ENCODE peak calls at places on chromosomes 5 and 9, in nine cellular contexts. X is epithelial cell of esophagus, V is cardiac muscle cell, H is mammary epithelial cell, M is PC-3, P is esophagus muscularis mucosa, J is epithelial cell of proximal tubule, B is progenitor cell of endocrine pancreas, R is pancreas. I is an unnamed sample.

GRCh38 chr5:151612689-151613427 is 21.7 kb upstream of the FAT2 start:
- DNase-seq in X (peak), V (no peak), H (peak), M (peak), P (no peak), J (peak), B (no peak), R (no peak), I (no peak)

GRCh38 chr9:72812622-72813111 is 140.2 kb downstream of the ALDH1A1 start:
- DNase-seq in X (no peak), V (no peak), H (no peak), M (no peak), P (no peak), J (no peak), B (no peak), R (no peak), I (no peak)

GRCh38 chr5:134527961-134528424 is 2.5 kb downstream of the JADE2 start:
- DNase-seq in X (no peak), V (peak), H (no peak), M (no peak), P (no peak), J (no peak), B (no peak), R (no peak), I (no peak)

GRCh38 chr5:137603891-137604290 is 104.8 kb upstream of the SPOCK1 start:
- DNase-seq in X (no peak), V (no peak), H (no peak), M (no peak), P (no peak), J (no peak), B (no peak), R (no peak), I (no peak)

GRCh38 chr5:115313052-115313451 is 16.6 kb upstream of the CCDC112 start:
- DNase-seq in X (no peak), V (no peak), H (no peak), M (no peak), P (no peak), J (no peak), B (no peak), R (no peak), I (no peak)

GRCh38 chr5:54646285-54647101 is 128.9 kb downstream of the SNX18 start:
- DNase-seq in X (peak), V (peak), H (peak), M (peak), P (peak), J (peak), B (no peak), R (no peak), I (no peak)

GRCh38 chr5:158287643-158288228 is 428.8 kb upstream of the CLINT1 start:
- DNase-seq in X (peak), V (no peak), H (peak), M (peak), P (peak), J (peak), B (no peak), R (no peak), I (no peak)

GRCh38 chr5:110441035-110441434 is 285.4 kb downstream of the TMEM232 start:
- DNase-seq in X (peak), V (peak), H (peak), M (peak), P (no peak), J (peak), B (no peak), R (no peak), I (no peak)

GRCh38 chr9:79023134-79023577 is 548.6 kb upstream of the TLE4 start:
- DNase-seq in X (peak), V (no peak), H (peak), M (peak), P (no peak), J (peak), B (no peak), R (no peak), I (no peak)

GRCh38 chr5:181261320-181262085 is 560 bp upstream of the TRIM52 start:
- DNase-seq in X (peak), V (peak), H (peak), M (peak), P (peak), J (no peak), B (peak), R (peak), I (peak)

GRCh38 chr9:89597711-89598707 is 6.8 kb upstream of the GADD45G start:
- DNase-seq in X (peak), V (peak), H (peak), M (peak), P (no peak), J (no peak), B (peak), R (no peak), I (peak)

GRCh38 chr5:179668404-179668803 is 12.4 kb downstream of the CBY3 start:
- DNase-seq in X (peak), V (peak), H (peak), M (peak), P (no peak), J (no peak), B (no peak), R (no peak), I (peak)

GRCh38 chr5:21919417-21920022 is 933.6 kb downstream of the CDH12 start:
- DNase-seq in X (peak), V (peak), H (peak), M (peak), P (no peak), J (peak), B (peak), R (no peak), I (peak)
- TF ChIP-seq CTCF in X (peak), V (peak), H (peak), M (peak), P (peak), J (peak), B (peak), R (peak), I (peak)

DNA sequence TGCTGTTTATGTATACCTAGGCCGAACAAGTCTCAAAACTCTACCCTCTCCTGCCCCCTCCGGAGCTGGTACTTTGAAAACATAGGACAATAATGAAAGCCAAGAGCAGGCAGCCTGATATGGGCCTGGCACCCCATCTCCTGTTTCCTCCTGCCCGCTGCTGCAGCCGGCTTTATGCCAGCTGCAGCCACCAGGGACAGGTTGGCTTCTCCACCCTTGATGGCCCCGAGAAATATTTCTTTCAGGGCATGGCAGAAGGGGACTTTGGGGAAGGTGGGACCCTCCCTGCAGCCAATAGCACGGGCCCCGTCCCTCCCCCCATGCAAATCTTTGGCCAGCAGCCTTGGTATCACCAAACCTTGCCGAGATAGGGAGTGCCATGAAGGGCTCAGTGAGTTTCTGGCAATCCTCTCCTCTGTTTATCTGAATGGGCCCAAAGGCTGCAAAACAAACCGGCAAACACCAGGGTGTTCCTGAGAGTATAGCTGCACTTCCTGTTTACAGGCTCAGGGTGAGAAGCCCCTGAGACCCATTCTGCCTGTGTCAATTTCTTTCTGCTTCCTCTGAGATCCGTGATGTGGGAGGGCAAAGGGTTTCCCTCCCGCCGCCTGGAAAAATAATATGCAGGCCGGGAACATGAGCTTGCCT is 73.4 kb upstream of the BOD1 start:
- DNase-seq in X (no peak), V (no peak), H (no peak), M (no peak), P (no peak), J (peak), B (no peak), R (peak), I (no peak)
- TF ChIP-seq CTCF in X (peak), V (no peak), H (no peak), M (peak), P (no peak), J (peak), B (no peak), R (peak), I (peak)

GRCh38 chr5:41648976-41649375 is 138.6 kb upstream of the PLCXD3 start:
- DNase-seq in X (no peak), V (no peak), H (no peak), M (peak), P (peak), J (no peak), B (no peak), R (no peak), I (no peak)

GRCh38 chr5:41649659-41650058 is 139.3 kb upstream of the PLCXD3 start:
- DNase-seq in X (no peak), V (no peak), H (peak), M (peak), P (no peak), J (no peak), B (no peak), R (no peak), I (no peak)

DNA sequence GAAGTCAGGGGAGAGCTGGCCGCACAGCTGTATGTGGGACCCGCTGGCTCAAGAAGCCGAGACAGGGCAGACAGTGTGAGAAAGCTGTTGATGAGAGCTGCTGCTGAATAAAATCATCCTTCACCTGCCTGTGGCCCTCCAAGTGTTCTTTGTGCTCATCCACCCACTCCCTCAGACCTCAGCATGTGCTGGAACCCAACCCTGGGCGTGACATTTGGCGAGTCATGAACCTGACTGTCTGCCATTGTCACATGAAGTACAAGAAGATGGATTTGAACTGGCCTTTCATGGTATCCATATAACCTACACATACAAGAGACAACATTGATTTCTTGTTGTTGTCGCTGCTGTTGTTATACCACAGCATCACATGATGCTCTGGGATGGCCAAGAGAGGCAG is 139.7 kb upstream of the PLCXD3 start:
- DNase-seq in X (no peak), V (no peak), H (no peak), M (no peak), P (peak), J (no peak), B (no peak), R (no peak), I (no peak)
- TF ChIP-seq CTCF in X (no peak), V (no peak), H (no peak), M (no peak), P (no peak), J (no peak), B (no peak), R (no peak), I (no peak)

DNA sequence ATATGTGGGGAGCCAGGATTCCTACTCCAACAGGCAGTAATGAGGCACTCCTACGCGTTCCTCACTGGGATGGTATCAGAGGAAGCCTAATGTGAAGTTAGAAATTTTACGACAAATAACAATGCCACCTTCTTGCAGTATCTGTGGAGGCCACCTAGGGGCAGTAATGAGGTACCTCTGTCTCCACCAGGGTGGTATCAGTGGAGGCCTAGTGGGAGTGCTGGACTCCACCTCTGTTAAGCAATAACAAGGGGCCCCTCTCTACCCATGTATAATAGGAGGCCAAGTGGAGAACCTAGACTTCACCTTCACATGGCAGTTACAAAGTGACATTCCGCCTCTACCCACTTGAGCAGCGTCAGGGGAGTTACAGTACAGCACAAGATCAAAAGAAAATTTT is 147.9 kb downstream of the PLPPR1 start:
- DNase-seq in X (no peak), V (no peak), H (no peak), M (no peak), P (no peak), J (no peak), B (no peak), R (no peak), I (no peak)
- TF ChIP-seq CTCF in X (no peak), V (no peak), H (peak), M (no peak), P (no peak), J (no peak), B (peak), R (no peak), I (peak)

GRCh38 chr5:59503223-59503622 is 390.3 kb downstream of the PDE4D start:
- DNase-seq in X (no peak), V (peak), H (no peak), M (no peak), P (no peak), J (no peak), B (no peak), R (no peak), I (no peak)

DNA sequence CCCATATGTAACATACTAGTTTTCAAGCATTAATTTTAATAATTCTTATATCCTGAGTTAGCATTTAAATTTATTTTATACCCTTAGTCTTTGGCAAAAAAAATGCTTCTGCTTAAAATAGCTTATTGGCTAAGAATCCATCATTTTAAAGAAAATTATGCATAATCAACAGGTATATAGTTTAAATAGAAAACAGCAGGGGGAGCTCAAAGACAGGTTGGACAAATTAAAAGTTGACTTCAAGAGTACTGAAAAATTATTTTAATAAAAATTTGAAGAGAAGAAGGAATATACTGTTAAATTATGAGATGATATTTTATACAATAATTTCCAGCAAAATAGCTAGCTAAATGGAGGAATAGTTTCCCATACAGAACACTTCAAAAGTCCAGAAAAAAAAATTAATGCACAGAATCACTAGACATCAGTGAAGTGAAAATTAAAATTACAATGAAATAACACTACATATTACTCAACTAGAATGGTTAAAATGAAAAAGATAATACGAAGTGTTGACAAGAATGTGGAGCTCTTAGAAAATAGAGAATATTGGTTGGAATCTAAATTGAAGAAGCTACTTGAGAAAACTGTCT is 387.1 kb downstream of the PDE4D start:
- DNase-seq in X (peak), V (peak), H (no peak), M (peak), P (no peak), J (no peak), B (no peak), R (no peak), I (no peak)
- TF ChIP-seq CTCF in X (peak), V (peak), H (peak), M (peak), P (no peak), J (peak), B (peak), R (peak), I (peak)

GRCh38 chr9:14061921-14062320 is 252.0 kb downstream of the NFIB start:
- DNase-seq in X (no peak), V (no peak), H (no peak), M (no peak), P (no peak), J (no peak), B (no peak), R (no peak), I (no peak)
- TF ChIP-seq CTCF in X (no peak), V (no peak), H (no peak), M (no peak), P (no peak), J (no peak), B (no peak), R (no peak), I (no peak)

I was measured in neural crest cell.